ENCODE peak calls at places on chromosomes 3 and 15, in seven cellular contexts. L is IMR-90; G is esophagus squamous epithelium; B is effector memory CD4-positive, alpha-beta T cell; T is CD8-positive, alpha-beta memory T cell; Y is Caco-2; C is GM23248. H is an unnamed sample. For H3K9me3 and H3K4me1, the result is how much of the 10 kb centered on the place peaks cover.

GRCh38 chr3:45272828-45273470 is 46.9 kb upstream of the TMEM158 start:
- DNase-seq in B (no peak), Y (no peak), L (no peak), T (no peak), C (no peak), G (no peak), H (no peak)

GRCh38 chr3:188881954-188882641 is 289.7 kb upstream of the TPRG1 start:
- DNase-seq in B (no peak), G (no peak), C (peak), L (peak), Y (no peak), T (no peak), H (no peak)

GRCh38 chr3:140610544-140610943 is 67.3 kb upstream of the TRIM42 start:
- DNase-seq in L (no peak), B (no peak), G (no peak), C (no peak), T (no peak), Y (no peak), H (no peak)

GRCh38 chr3:39189648-39190269 is 2.6 kb downstream of the XIRP1 start:
- DNase-seq in T (peak), Y (peak), G (no peak), B (peak), L (peak), C (peak), H (peak)

GRCh38 chr3:169147246-169148008 is 516.1 kb downstream of the MECOM start:
- DNase-seq in T (no peak), C (peak), Y (peak), G (no peak), L (peak), B (no peak), H (no peak)

GRCh38 chr3:31541102-31541501 is 8.4 kb downstream of the STT3B start:
- DNase-seq in L (no peak), B (no peak), Y (no peak), C (peak), G (no peak), T (peak), H (no peak)

GRCh38 chr3:181919375-181919774 is 207.7 kb downstream of the SOX2 start:
- DNase-seq in G (no peak), T (no peak), L (no peak), B (no peak), Y (no peak), C (peak), H (no peak)

GRCh38 chr3:14343338-14344112 is 58.9 kb upstream of the SLC6A6 start:
- DNase-seq in B (no peak), T (no peak), Y (no peak), G (no peak), C (peak), L (peak), H (no peak)

GRCh38 chr3:172600644-172601065 is 77.4 kb upstream of the TNFSF10 start:
- DNase-seq in Y (no peak), G (no peak), T (no peak), B (no peak), C (no peak), L (no peak), H (no peak)

GRCh38 chr3:189338366-189338765 is 166.6 kb downstream of the TPRG1 start:
- DNase-seq in C (no peak), L (no peak), Y (no peak), G (no peak), T (no peak), B (no peak), H (no peak)

GRCh38 chr3:74465652-74466415 is 148.6 kb downstream of the CNTN3 start:
- DNase-seq in L (peak), T (no peak), G (no peak), B (no peak), Y (no peak), C (peak), H (no peak)

GRCh38 chr15:90104551-90104950 is 2.3 kb upstream of the IDH2 start:
- DNase-seq in B (no peak), T (no peak), L (no peak), C (no peak), G (no peak), Y (peak), H (no peak)

GRCh38 chr3:171883893-171884279 is 40.7 kb downstream of the TMEM212 start:
- DNase-seq in Y (no peak), T (no peak), L (no peak), C (no peak), B (no peak), G (no peak), H (no peak)

GRCh38 chr3:48804930-48805329 is 42.7 kb downstream of the PRKAR2A start:
- DNase-seq in C (no peak), Y (no peak), L (no peak), T (no peak), G (no peak), B (no peak), H (no peak)

GRCh38 chr3:29410200-29410599 is 129.3 kb downstream of the RBMS3 start:
- DNase-seq in L (no peak), Y (no peak), T (no peak), B (no peak), G (no peak), C (no peak), H (no peak)

GRCh38 chr3:127536818-127537810 is 53.4 kb downstream of the TPRA1 start:
- DNase-seq in Y (no peak), B (no peak), C (no peak), L (no peak), T (no peak), G (no peak), H (no peak)

GRCh38 chr3:26198609-26199008 is 408.7 kb downstream of the OXSM start:
- DNase-seq in C (no peak), L (no peak), B (no peak), Y (no peak), G (no peak), T (no peak), H (no peak)

GRCh38 chr3:26202169-26202568 is 412.3 kb downstream of the OXSM start:
- DNase-seq in B (no peak), T (no peak), Y (no peak), C (no peak), L (no peak), G (no peak), H (no peak)
- H3K9me3 ChIP-seq in B (under half), T (under half), Y (under half), C (under half), L (under half), G (under half), H (under half)

GRCh38 chr3:8486945-8487344 is 14.7 kb upstream of the LMCD1 start:
- DNase-seq in Y (peak), G (no peak), T (no peak), B (no peak), C (no peak), L (no peak), H (no peak)

GRCh38 chr3:8488436-8488835 is 13.2 kb upstream of the LMCD1 start:
- DNase-seq in L (no peak), Y (no peak), T (no peak), B (no peak), C (peak), G (no peak), H (no peak)

GRCh38 chr3:8490079-8490552 is 11.5 kb upstream of the LMCD1 start:
- DNase-seq in B (no peak), T (no peak), L (peak), C (peak), G (no peak), Y (peak), H (no peak)

GRCh38 chr3:8491246-8491645 is 10.4 kb upstream of the LMCD1 start:
- DNase-seq in G (no peak), L (no peak), B (no peak), T (no peak), C (peak), Y (no peak), H (no peak)

GRCh38 chr3:8488877-8489865 is 12.5 kb upstream of the LMCD1 start:
- DNase-seq in G (no peak), B (no peak), T (no peak), L (no peak), C (no peak), Y (no peak), H (no peak)
- H3K4me1 ChIP-seq in G (under half), B (under half), T (under half), L (under half), C (half or more), Y (half or more), H (under half)

DNA sequence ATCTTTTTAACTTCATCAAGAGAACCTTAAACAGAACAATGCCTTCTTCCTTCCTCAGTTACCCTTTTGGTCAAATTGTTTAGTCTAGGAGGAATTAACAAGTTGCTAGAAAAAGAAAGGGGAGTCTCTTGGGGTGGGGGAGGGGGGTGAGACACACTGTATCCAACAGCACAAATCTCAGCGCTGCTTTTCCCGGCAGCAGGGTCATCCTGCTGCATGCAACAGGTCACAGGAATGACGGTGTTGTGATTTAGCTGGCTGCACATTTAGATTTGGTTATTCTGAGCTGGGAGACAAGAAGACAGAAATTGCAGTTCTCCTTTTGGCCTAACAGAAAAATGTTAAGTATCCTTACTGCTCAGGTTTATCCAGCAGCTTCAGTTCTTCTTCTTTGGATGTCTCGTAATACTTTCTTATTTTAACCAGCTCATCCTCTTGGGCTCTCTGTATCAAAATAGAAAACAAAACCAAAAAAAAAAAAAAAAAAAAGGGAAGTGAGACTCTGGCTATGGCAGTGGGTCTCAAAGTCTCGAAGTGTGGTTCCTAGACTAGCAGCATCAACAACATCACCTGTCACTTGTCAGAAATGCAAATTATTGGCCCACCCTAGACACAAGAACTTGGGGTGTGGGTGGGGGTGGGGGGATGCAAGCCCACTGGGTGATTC is 190.5 kb downstream of the GREM1 start:
- DNase-seq in Y (no peak), T (no peak), L (peak), B (no peak), C (no peak), G (no peak), H (no peak)
- H3K4me3 ChIP-seq in Y (no peak), T (no peak), L (no peak), B (no peak), C (no peak), G (no peak), H (no peak)

GRCh38 chr3:138544546-138544945 is 49.5 kb downstream of the CEP70 start:
- DNase-seq in C (no peak), L (no peak), B (no peak), Y (no peak), T (no peak), G (no peak), H (no peak)
- H3K9me3 ChIP-seq in C (under half), L (under half), B (under half), Y (under half), T (under half), G (under half), H (under half)

GRCh38 chr15:80684697-80685096 is 10.4 kb upstream of the ABHD17C start:
- DNase-seq in B (no peak), Y (peak), C (no peak), L (no peak), G (no peak), T (no peak), H (no peak)

GRCh38 chr15:80677041-80677440 is 18.1 kb upstream of the ABHD17C start:
- DNase-seq in L (no peak), Y (no peak), B (no peak), T (no peak), C (no peak), G (no peak), H (no peak)

GRCh38 chr15:80679167-80679804 is 15.8 kb upstream of the ABHD17C start:
- DNase-seq in Y (peak), L (no peak), C (no peak), B (no peak), T (no peak), G (no peak), H (no peak)

GRCh38 chr15:80682201-80682600 is 12.9 kb upstream of the ABHD17C start:
- DNase-seq in T (no peak), C (no peak), B (no peak), Y (no peak), G (no peak), L (no peak), H (no peak)

DNA sequence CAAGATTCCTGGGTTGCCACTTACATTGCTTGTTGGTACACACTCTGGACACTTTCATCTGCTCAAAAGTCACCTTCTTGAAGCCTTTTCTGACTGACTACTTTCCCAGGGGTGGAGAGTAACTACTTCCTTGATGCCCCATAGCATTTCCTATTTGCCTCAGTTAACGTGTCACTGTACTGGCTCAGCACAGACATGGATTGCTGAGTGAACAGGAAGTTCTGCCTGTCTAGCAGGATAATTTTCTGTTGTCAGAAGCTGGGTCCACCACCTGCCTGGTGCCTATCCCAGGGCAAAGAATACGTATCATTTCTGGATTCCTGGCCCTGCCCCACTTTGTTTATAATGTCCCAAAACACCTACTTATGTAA is 15.3 kb upstream of the ABHD17C start:
- DNase-seq in G (no peak), T (no peak), C (no peak), L (no peak), B (no peak), Y (no peak), H (no peak)
- H3K4me1 ChIP-seq in G (under half), T (under half), C (under half), L (under half), B (under half), Y (under half), H (under half)

GRCh38 chr3:46709147-46709654 is 8.0 kb downstream of the TMIE start:
- DNase-seq in G (no peak), T (no peak), C (no peak), Y (no peak), L (no peak), B (no peak), H (no peak)
- H3K4me3 ChIP-seq in G (no peak), T (no peak), C (no peak), Y (no peak), L (no peak), B (no peak), H (no peak)

GRCh38 chr3:21170964-21171363 is 580.0 kb downstream of the ZNF385D start:
- DNase-seq in B (no peak), G (no peak), T (no peak), C (peak), L (no peak), Y (peak), H (no peak)

GRCh38 chr3:21169858-21170257 is 581.2 kb downstream of the ZNF385D start:
- DNase-seq in Y (no peak), T (no peak), L (no peak), G (no peak), B (no peak), C (no peak), H (no peak)

DNA sequence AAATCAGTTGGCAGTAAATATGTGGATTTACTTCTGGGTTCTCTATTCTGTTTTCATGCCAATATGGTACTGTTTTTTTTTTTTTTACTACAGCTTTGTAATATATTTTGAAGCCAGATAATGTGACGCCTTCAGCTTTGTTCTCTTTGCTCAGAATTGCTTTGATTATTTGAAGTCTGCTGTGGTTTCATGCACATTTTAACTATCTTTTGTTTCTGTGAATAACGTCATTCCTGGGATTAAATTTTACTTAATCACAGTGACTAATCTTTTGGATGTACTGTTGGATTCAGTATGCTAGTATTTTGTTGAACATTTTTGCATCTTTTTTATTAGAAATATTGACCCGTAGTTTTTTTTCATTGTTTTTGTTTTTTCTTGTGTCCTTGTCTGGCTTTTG is 576.5 kb downstream of the ZNF385D start:
- DNase-seq in L (no peak), B (no peak), T (no peak), C (peak), G (no peak), Y (no peak), H (no peak)
- H3K9me3 ChIP-seq in L (under half), B (under half), T (under half), C (under half), G (under half), Y (under half), H (under half)

DNA sequence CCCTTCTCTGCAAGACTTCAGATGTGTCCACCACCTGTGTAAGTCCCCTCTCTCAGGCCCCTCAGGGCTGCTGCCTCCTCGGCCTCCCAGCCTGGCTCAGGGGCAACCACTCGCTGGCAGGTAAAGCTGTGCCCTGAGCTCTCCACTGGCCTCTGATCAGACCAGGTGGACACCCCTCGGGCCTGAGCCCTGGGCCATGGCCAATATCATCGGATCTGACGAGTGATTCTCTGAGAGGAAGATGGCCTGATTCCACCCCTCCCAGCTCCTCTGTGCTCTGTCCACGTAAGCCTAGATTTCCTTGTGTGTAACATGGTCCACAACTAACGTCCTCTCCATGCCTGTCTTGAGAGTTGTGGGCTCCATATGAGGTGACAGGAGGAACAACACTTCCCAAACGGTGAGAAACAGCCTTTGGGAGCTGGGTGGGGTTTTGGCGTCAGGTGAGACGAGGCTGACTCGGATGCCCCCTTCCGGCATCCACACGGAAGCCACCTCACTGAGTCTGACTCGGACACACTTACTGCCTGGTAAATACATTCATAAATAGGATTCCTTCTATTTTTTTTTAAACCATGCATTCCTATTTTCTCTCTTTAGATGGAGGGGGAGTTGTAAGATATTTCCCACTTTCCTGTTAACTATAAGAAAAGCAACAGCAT is 86.8 kb downstream of the NUP210 start:
- DNase-seq in T (no peak), Y (no peak), C (no peak), G (no peak), L (no peak), B (no peak), H (no peak)
- H3K4me1 ChIP-seq in T (under half), Y (under half), C (under half), G (under half), L (under half), B (under half), H (under half)

DNA sequence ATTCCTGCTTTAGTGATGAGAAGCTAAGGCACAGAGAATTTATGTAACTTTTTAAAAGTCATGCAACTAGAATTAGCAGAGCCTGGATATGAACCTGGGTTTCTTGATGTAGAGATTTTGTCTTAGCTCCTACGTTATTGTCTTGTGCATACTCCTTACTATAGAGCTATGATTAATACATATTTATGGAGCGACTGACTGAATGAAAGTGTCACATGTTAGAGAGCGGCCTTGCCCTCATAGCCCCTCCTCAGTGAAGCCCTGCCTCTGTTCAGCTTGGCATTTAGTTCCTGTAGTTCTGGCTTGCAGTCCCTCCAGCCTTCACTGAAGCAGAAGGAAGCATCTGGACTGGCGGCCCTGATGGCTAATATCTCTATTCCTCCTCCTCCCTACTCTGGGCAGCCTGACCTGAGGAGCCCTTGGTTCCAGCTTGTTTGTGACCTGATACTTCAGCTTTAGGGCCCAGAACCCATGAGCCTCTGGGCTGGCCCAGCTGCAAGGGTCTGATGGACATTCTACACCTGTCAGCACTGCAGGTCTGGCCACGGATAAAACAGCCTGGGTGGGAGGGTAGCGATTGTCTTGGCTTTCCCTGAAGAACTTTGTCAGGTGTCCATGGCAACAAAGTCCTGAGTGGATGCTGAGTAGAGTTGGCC is 13.4 kb upstream of the AGBL1 start:
- DNase-seq in L (no peak), G (no peak), C (no peak), Y (no peak), B (no peak), T (no peak), H (no peak)
- H3K4me3 ChIP-seq in L (no peak), G (no peak), C (no peak), Y (no peak), B (no peak), T (no peak), H (no peak)

GRCh38 chr15:25417604-25418003 is 21.2 kb downstream of the UBE3A start:
- DNase-seq in Y (no peak), G (no peak), C (no peak), L (no peak), B (no peak), T (no peak), H (no peak)
- H3K9me3 ChIP-seq in Y (under half), G (under half), C (under half), L (under half), B (under half), T (under half), H (under half)

H was measured in naive thymus-derived CD4-positive, alpha-beta T cell.